ENCODE peak calls at places on chromosomes 7 and 10, in four cellular contexts. S, H, T and V are unnamed samples.

GRCh38 chr7:12258074-12258473 is 47.0 kb downstream of the TMEM106B start:
- DNase-seq in S (no peak), H (no peak), T (no peak), V (no peak)

GRCh38 chr7:135353832-135354231 is 120.2 kb downstream of the STRA8 start:
- DNase-seq in S (no peak), H (no peak), T (no peak), V (no peak)

GRCh38 chr7:55073051-55073511 is 54.3 kb downstream of the EGFR start:
- DNase-seq in S (peak), H (no peak), T (no peak), V (no peak)

GRCh38 chr10:91123246-91123645 is 97.2 kb upstream of the PCGF5 start:
- DNase-seq in S (no peak), H (no peak), T (no peak), V (no peak)

GRCh38 chr10:60572511-60573194 is 183.0 kb upstream of the ANK3 start:
- DNase-seq in S (peak), H (no peak), T (peak), V (no peak)

GRCh38 chr10:18404530-18404929 is 246.9 kb downstream of the NSUN6 start:
- DNase-seq in S (no peak), H (no peak), T (no peak), V (no peak)

GRCh38 chr10:113590581-113590980 is 37.7 kb downstream of the HABP2 start:
- DNase-seq in S (no peak), H (no peak), T (no peak), V (no peak)

GRCh38 chr10:104680467-104681401 is 39.6 kb downstream of the SORCS3 start:
- DNase-seq in S (no peak), H (no peak), T (no peak), V (no peak)

GRCh38 chr7:37230221-37230620 is 218.4 kb downstream of the ELMO1 start:
- DNase-seq in S (peak), H (no peak), T (no peak), V (no peak)

GRCh38 chr7:44750921-44751571 is 2.4 kb downstream of the ZMIZ2 start:
- DNase-seq in S (peak), H (no peak), T (no peak), V (peak)

GRCh38 chr10:3131098-3131497 is 41.5 kb downstream of the PITRM1 start:
- DNase-seq in S (no peak), H (no peak), T (no peak), V (no peak)

GRCh38 chr10:126022841-126023240 is 126.5 kb downstream of the FANK1 start:
- DNase-seq in S (no peak), H (no peak), T (no peak), V (no peak)

GRCh38 chr10:22742678-22743077 is 28.3 kb upstream of the PIP4K2A start:
- DNase-seq in S (no peak), H (no peak), T (no peak), V (no peak)

GRCh38 chr7:44769381-44770209 is 20.9 kb downstream of the ZMIZ2 start:
- DNase-seq in S (peak), H (no peak), T (no peak), V (no peak)

GRCh38 chr7:29878081-29878688 is 71.9 kb downstream of the WIPF3 start:
- DNase-seq in S (peak), H (no peak), T (peak), V (no peak)

GRCh38 chr10:33117816-33118215 is 159.8 kb upstream of the ITGB1 start:
- DNase-seq in S (peak), H (peak), T (no peak), V (no peak)

GRCh38 chr10:107545717-107546116 is 381.2 kb upstream of the SORCS1 start:
- DNase-seq in S (no peak), H (no peak), T (no peak), V (peak)

GRCh38 chr10:69145329-69145728 is 21.4 kb downstream of the VPS26A start:
- DNase-seq in S (no peak), H (no peak), T (no peak), V (no peak)

GRCh38 chr10:69145864-69146263 is 21.9 kb downstream of the VPS26A start:
- DNase-seq in S (no peak), H (no peak), T (no peak), V (no peak)

GRCh38 chr10:69142983-69143382 is 19.0 kb downstream of the VPS26A start:
- DNase-seq in S (no peak), H (no peak), T (no peak), V (no peak)

GRCh38 chr10:69139961-69140360 is 16.0 kb downstream of the VPS26A start:
- DNase-seq in S (no peak), H (no peak), T (no peak), V (no peak)

GRCh38 chr10:69141304-69141703 is 17.3 kb downstream of the VPS26A start:
- DNase-seq in S (no peak), H (no peak), T (no peak), V (no peak)
- TF ChIP-seq CTCF in S (no peak), H (no peak), T (no peak), V (peak)

DNA sequence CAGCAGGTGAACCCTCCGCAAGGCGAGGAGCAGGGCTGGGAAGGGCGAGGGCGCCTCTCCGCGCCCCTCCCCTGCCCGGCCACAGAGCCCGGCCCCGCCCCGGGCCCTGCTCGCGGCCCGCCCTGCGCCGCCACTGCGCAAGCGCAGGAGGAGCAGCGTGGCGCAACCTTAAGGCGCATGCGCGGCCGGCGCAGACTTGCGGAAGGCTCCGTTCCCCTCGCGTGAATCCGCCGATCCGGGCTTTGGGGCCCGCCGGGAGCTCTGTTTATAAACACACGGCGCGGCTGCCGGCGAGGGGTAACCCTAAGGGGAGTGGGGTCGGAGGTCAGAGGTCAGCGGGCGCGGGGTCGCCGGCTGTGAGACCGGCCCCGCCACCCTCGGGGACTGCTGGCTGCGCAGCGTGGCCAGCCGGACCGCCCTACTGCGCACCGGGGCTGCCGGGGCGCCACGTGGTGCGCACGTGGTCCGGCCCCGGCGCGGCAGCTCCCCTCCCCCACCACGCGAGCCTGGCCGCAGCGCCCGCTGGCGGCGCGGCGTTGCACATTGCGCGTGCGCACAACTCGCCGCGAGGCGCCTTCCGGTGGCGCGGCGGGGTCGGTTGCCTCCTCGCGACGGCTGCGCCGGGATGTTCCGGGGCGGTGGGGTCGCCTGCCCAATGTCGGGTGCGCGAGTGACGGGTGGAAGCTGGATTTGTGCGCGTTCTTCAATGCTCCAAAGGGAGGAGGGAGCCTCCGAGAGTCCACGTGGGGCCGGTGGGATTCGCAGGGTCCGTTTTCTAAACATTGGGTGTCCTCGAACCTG is 40.2 kb upstream of the FOXK1 start:
- DNase-seq in S (peak), H (peak), T (peak), V (peak)
- TF ChIP-seq CTCF in S (no peak), H (no peak), T (peak), V (peak)

DNA sequence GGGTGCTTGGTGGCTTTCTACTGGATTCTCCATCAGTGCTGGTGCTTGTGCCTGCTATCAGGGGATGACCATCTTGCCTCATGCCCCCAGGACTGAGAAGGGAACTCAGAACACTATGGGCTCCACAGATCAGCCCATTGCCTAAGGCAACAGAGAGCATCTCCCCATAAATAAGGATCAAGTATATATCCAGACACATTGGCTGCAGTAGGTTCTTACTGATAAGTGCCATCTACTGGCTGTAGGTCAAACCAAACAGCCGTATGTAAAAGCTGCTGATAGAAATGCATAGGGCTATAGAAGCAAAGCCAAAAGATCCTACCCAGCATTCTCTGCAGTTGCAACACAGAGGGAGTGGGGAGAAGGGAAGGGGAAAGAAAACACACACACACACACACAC is 153.7 kb downstream of the CDK14 start:
- DNase-seq in S (no peak), H (no peak), T (no peak), V (no peak)
- TF ChIP-seq CTCF in S (no peak), H (no peak), T (peak), V (peak)

GRCh38 chr7:1810961-1811849 is 141.1 kb downstream of the ELFN1 start:
- DNase-seq in S (no peak), H (no peak), T (no peak), V (peak)

GRCh38 chr7:1810521-1810920 is 140.4 kb downstream of the ELFN1 start:
- DNase-seq in S (no peak), H (no peak), T (no peak), V (peak)

GRCh38 chr7:1813394-1814088 is 143.5 kb downstream of the ELFN1 start:
- DNase-seq in S (no peak), H (no peak), T (no peak), V (peak)

GRCh38 chr7:1812693-1813393 is 142.8 kb downstream of the ELFN1 start:
- DNase-seq in S (no peak), H (no peak), T (no peak), V (peak)

GRCh38 chr7:1811850-1812692 is 142.0 kb downstream of the ELFN1 start:
- DNase-seq in S (no peak), H (no peak), T (no peak), V (peak)
- TF ChIP-seq CTCF in S (peak), H (no peak), T (no peak), V (peak)

DNA sequence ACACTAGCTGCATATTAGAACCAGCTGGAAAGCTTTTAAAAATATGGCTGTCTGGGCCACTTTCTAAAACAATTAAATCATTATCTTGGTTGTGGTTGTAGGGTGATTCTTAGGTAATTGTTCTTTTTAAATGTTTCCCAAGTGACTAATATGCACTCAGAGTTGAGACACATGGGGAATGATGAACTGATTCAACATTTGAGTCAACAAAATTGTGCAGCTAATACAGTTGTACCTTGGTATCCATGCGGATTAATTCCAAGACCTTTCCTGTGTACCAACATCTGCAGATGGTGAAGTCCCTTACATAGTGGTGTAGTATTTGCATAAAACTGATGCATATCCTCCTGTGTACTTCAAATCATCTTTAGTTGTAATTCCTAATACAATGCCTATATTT is 242.2 kb downstream of the ATRNL1 start:
- DNase-seq in S (no peak), H (no peak), T (no peak), V (no peak)
- TF ChIP-seq CTCF in S (no peak), H (no peak), T (no peak), V (no peak)

DNA sequence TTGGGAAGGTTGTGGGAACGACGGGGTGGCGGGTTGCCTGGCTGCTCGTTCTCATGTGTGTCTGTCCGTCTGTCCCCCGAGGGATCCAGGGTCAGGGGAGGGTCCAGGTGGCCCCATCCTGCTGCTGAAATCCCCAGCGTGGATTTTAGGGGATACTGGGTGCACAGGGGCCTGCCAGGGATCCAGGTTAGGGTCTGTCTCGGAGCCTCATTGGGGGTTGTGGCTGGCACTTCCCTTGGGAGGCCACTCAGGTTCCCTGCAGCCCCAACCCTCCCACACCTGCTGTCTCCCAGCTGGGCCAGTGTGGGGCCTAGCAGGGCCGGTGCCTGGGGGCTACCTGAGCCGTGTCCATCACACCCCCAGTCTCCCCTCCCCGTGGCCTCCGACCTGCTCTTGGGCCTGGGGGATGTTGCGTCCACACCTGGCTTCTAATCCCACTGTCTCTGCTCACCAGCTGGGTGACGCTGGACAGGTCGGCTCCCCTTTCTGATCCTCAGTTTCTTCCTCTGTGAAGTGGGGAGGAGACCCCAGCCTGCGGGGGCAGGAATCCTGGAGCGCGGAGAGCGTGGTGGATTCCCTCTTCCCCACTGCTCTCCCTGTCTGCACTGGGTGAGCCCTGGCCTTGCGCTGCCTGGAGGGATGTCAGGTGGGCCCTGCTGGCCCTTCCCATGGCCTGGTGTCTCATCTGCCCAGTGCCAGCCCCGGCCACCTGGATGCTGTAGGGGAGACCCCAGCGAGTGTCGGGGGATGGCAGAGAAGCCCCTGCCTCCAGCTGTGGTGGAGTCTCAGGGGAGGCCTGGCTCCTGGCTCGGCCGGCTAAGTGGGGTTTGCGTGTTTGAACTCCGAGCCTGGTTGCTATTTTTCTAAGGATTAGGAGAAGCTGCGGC is 81.6 kb downstream of the UNCX start:
- DNase-seq in S (no peak), H (no peak), T (no peak), V (no peak)
- TF ChIP-seq CTCF in S (no peak), H (no peak), T (no peak), V (no peak)

GRCh38 chr10:99913831-99914235 is 95.9 kb downstream of the DNMBP start:
- DNase-seq in S (no peak), H (no peak), T (no peak), V (no peak)
- TF ChIP-seq CTCF in S (no peak), H (no peak), T (no peak), V (no peak)

DNA sequence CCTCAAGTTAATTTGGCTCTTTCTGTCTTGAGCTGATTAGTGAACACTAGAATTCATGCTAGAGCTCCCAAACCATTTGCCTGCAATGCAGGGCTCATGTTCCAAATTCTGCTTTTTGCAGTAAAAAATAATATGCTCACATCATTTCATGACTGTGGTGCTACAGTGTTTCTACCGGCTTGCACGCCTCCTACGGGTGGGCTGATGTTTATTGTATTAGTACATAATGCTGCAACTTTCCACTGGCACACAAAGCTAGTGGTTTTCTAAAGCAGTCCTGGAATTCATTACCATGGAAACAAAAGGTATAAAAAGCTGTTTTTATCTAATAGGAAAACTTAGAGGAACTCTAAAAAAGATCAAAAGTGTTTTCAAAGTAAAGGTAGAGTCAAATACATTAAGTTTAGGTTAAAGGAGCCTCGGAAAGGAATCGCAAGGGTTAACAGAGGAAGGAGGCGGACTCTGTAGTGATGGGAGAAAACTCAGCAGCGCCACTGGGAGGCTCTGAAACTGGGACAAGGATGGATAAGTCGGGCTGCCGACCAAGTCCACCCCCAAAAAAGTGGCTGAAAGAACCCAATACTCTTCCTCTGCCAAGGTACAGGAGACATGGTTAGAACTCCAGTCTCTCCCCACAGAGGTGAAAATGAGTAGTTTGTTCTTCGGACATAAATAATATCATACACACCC is 25.9 kb downstream of the GRM8 start:
- DNase-seq in S (no peak), H (no peak), T (no peak), V (no peak)
- TF ChIP-seq CTCF in S (no peak), H (no peak), T (no peak), V (no peak)

GRCh38 chr7:79298145-79298760 is 155.2 kb downstream of the MAGI2 start:
- DNase-seq in S (peak), H (no peak), T (peak), V (no peak)
- TF ChIP-seq CTCF in S (peak), H (peak), T (peak), V (peak)

GRCh38 chr10:77527839-77528238 is 109.8 kb downstream of the KCNMA1 start:
- DNase-seq in S (no peak), H (no peak), T (no peak), V (no peak)

GRCh38 chr10:77522268-77522809 is 115.3 kb downstream of the KCNMA1 start:
- DNase-seq in S (no peak), H (no peak), T (no peak), V (no peak)

GRCh38 chr10:77520995-77521394 is 116.6 kb downstream of the KCNMA1 start:
- DNase-seq in S (no peak), H (no peak), T (no peak), V (no peak)

GRCh38 chr10:77526861-77527617 is 110.6 kb downstream of the KCNMA1 start:
- DNase-seq in S (no peak), H (no peak), T (no peak), V (no peak)

DNA sequence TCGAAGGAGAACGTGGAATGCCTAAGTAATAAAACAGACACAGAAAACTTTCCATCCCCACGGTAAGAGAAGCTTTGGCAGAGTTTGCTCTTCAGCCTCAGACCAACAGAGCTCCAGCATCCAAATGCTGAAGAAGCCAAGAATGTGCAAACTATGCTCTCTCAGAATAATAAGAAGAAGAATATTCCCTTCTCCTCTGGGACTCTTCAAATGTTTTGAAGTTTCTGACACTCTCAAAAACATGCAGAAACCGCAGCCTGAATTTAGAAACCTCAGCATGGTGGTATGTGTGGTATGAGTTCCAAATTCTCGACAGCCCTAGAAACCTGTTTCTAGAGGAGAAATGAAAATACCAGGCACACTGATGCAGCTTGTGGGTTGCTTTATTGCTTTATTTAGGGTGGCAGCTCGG is 113.3 kb downstream of the KCNMA1 start:
- DNase-seq in S (no peak), H (no peak), T (no peak), V (no peak)
- TF ChIP-seq CTCF in S (no peak), H (no peak), T (no peak), V (no peak)